ENCODE peak calls at places on chromosomes 5 and 9, in six cellular contexts. L is fibroblast of lung, V is fibroblast of villous mesenchyme, C is right lobe of liver, M is dorsolateral prefrontal cortex, I is transverse colon. W is an unnamed sample.
A peak's percentile ranks its signal among the peaks of the same experiment; 100 is the strongest.

GRCh38 chr5:78779262-78779661 is 130.7 kb upstream of the LHFPL2 start:
- DNase-seq in L (peak; percentile 59), V (no peak), C (no peak), M (no peak), I (no peak), W (no peak)

GRCh38 chr9:100401042-100401441 is 25.9 kb upstream of the MSANTD3 start:
- DNase-seq in L (no peak), V (no peak), C (no peak), M (no peak), I (no peak), W (no peak)

GRCh38 chr5:55304584-55304983 is 2.9 kb downstream of the DHX29 start:
- DNase-seq in L (no peak), V (no peak), C (no peak), M (no peak), I (no peak), W (no peak)

GRCh38 chr5:77177576-77177975 is 32.9 kb upstream of the PDE8B start:
- DNase-seq in L (no peak), V (no peak), C (no peak), M (no peak), I (no peak), W (no peak)

GRCh38 chr5:133635051-133635450 is 22.7 kb upstream of the FSTL4 start:
- DNase-seq in L (no peak), V (no peak), C (no peak), M (no peak), I (no peak), W (no peak)

GRCh38 chr5:122153230-122153629 is 23.9 kb downstream of the ZNF474 start:
- DNase-seq in L (peak; percentile 75), V (peak; percentile 69), C (no peak), M (no peak), I (no peak), W (no peak)

GRCh38 chr5:173319610-173320100 is 8.6 kb downstream of the STC2 start:
- DNase-seq in L (no peak), V (no peak), C (no peak), M (no peak), I (no peak), W (no peak)

GRCh38 chr9:124286292-124286931 is 28.7 kb downstream of the NEK6 start:
- DNase-seq in L (peak; percentile 89), V (peak; percentile 92), C (peak; percentile 87), M (no peak), I (peak; percentile 81), W (no peak)

GRCh38 chr5:163578652-163579051 is 73.2 kb downstream of the MAT2B start:
- DNase-seq in L (no peak), V (no peak), C (no peak), M (no peak), I (no peak), W (no peak)

GRCh38 chr9:116760636-116761035 is 73.5 kb downstream of the TRIM32 start:
- DNase-seq in L (no peak), V (no peak), C (no peak), M (no peak), I (no peak), W (no peak)

GRCh38 chr9:137705443-137705863 is 86.6 kb downstream of the EHMT1 start:
- DNase-seq in L (no peak), V (no peak), C (no peak), M (no peak), I (peak; percentile 62), W (no peak)

GRCh38 chr9:107739601-107740082 is 250.1 kb upstream of the KLF4 start:
- DNase-seq in L (peak; percentile 91), V (peak; percentile 14), C (no peak), M (no peak), I (no peak), W (no peak)

GRCh38 chr5:90446961-90447360 is 27.6 kb downstream of the MBLAC2 start:
- DNase-seq in L (peak; percentile 60), V (peak; percentile 27), C (no peak), M (no peak), I (no peak), W (no peak)

GRCh38 chr5:83715316-83716060 is 5.2 kb downstream of the HAPLN1 start:
- DNase-seq in L (no peak), V (no peak), C (no peak), M (no peak), I (no peak), W (no peak)

GRCh38 chr5:16051246-16051645 is 128.3 kb downstream of the MARCHF11 start:
- DNase-seq in L (no peak), V (no peak), C (no peak), M (no peak), I (no peak), W (no peak)

GRCh38 chr5:135204151-135204600 is 170.1 kb upstream of the PITX1 start:
- DNase-seq in L (no peak), V (peak; percentile 29), C (no peak), M (no peak), I (no peak), W (no peak)

GRCh38 chr9:21679432-21679831 is 123.0 kb upstream of the MTAP start:
- DNase-seq in L (no peak), V (peak; percentile 36), C (no peak), M (no peak), I (no peak), W (no peak)

GRCh38 chr9:114287001-114287762 is 35.7 kb upstream of the ORM1 start:
- DNase-seq in L (no peak), V (no peak), C (peak; percentile 57), M (no peak), I (no peak), W (no peak)

GRCh38 chr9:119044801-119045200 is 324.4 kb downstream of the BRINP1 start:
- DNase-seq in L (no peak), V (peak; percentile 47), C (no peak), M (no peak), I (no peak), W (no peak)

GRCh38 chr5:84384604-84385575 is at the start of gene EDIL3:
- DNase-seq in L (peak; percentile 54), V (no peak), C (peak; percentile 57), M (peak; percentile 82), I (peak; percentile 53), W (peak; percentile 49)

GRCh38 chr9:14396171-14396570 is 82.2 kb upstream of the NFIB start:
- DNase-seq in L (no peak), V (no peak), C (no peak), M (peak; percentile 62), I (no peak), W (no peak)

GRCh38 chr9:14399736-14400657 is 86.1 kb upstream of the NFIB start:
- DNase-seq in L (peak; percentile 71), V (peak; percentile 31), C (no peak), M (no peak), I (no peak), W (no peak)

GRCh38 chr9:14403112-14403511 is 89.2 kb upstream of the NFIB start:
- DNase-seq in L (no peak), V (no peak), C (no peak), M (no peak), I (no peak), W (no peak)

GRCh38 chr9:14405176-14405575 is 91.2 kb upstream of the NFIB start:
- DNase-seq in L (no peak), V (no peak), C (no peak), M (no peak), I (no peak), W (no peak)

GRCh38 chr9:14400658-14400995 is 86.7 kb upstream of the NFIB start:
- DNase-seq in L (peak; percentile 94), V (peak; percentile 66), C (no peak), M (peak; percentile 80), I (peak; percentile 7), W (no peak)
- TF ChIP-seq CTCF in L (peak; percentile 67), V (peak; percentile 54), C (peak; percentile 36), M (peak; percentile 71), I (peak; percentile 18), W (peak; percentile 14)

GRCh38 chr5:87876616-87877015 is 392.0 kb downstream of the TMEM161B start:
- DNase-seq in L (no peak), V (no peak), C (no peak), M (no peak), I (no peak), W (no peak)

GRCh38 chr5:87877495-87877894 is 391.1 kb downstream of the TMEM161B start:
- DNase-seq in L (no peak), V (no peak), C (no peak), M (no peak), I (no peak), W (no peak)

GRCh38 chr5:87877023-87877422 is 391.6 kb downstream of the TMEM161B start:
- DNase-seq in L (no peak), V (no peak), C (no peak), M (no peak), I (no peak), W (no peak)

DNA sequence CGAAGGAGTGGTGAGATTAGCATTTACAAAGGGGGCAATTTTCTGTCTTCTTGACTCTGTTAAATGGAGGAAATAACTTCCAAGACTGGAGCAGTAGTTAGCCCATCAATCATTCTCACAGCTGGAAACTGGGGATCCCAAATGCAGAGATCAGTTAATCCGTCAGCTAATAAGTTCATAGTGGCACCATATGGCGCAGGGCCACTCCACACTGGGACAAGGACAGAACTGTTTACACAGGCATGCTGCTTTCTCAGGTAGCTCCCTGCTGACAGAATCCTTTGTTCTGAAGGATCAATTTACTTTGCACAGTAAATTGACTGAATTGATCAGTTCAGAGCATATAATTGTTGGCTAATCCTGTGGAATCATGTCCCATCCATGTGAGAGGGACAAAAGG is 395.7 kb downstream of the TMEM161B start:
- DNase-seq in L (no peak), V (no peak), C (no peak), M (no peak), I (no peak), W (no peak)
- TF ChIP-seq CTCF in L (no peak), V (no peak), C (no peak), M (no peak), I (no peak), W (no peak)

GRCh38 chr5:116571568-116572321 is 2.9 kb downstream of the SEMA6A start:
- DNase-seq in L (no peak), V (no peak), C (no peak), M (no peak), I (no peak), W (no peak)
- TF ChIP-seq CTCF in L (no peak), V (no peak), C (no peak), M (no peak), I (no peak), W (peak; percentile 36)

GRCh38 chr5:7881816-7882215 is 12.9 kb downstream of the MTRR start:
- DNase-seq in L (no peak), V (no peak), C (no peak), M (peak; percentile 81), I (no peak), W (no peak)

GRCh38 chr5:7882926-7883325 is 14.0 kb downstream of the MTRR start:
- DNase-seq in L (no peak), V (no peak), C (no peak), M (no peak), I (no peak), W (no peak)

GRCh38 chr5:7877851-7878250 is 8.9 kb downstream of the MTRR start:
- DNase-seq in L (peak; percentile 8), V (peak; percentile 36), C (peak; percentile 79), M (no peak), I (no peak), W (no peak)

GRCh38 chr5:7878381-7878873 is 9.5 kb downstream of the MTRR start:
- DNase-seq in L (peak; percentile 41), V (peak; percentile 65), C (no peak), M (no peak), I (no peak), W (no peak)

DNA sequence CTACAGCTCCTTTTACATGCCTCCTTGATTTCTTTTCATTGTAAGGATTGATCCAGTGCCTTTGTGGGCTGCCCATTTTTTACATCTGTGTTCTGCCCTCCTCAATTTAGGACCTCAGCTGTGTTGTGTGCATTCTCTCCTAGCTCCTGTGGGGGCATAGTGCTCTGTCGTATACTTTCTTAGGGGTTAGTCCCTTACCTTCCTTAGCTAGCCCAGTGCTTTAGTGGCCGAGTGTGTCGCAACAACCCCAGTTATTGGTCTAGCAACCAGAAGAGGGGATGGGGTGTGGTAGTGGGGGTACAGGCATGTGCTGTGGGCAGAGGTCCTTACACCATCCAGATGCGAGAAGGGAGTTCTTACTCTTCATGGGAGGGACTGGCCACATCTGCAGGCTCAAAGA is 12.1 kb downstream of the MTRR start:
- DNase-seq in L (no peak), V (no peak), C (no peak), M (no peak), I (no peak), W (no peak)
- TF ChIP-seq CTCF in L (no peak), V (no peak), C (no peak), M (no peak), I (no peak), W (no peak)